ENCODE peak calls at places on chromosomes 7 and 10, in four cellular contexts. K, G, R and Q are unnamed samples.

GRCh38 chr7:33905389-33906032 is at the start of gene BMPER:
- DNase-seq in R (peak), K (peak), G (peak), Q (peak)

GRCh38 chr10:65952086-65952485 is 973.8 kb upstream of the LRRTM3 start:
- DNase-seq in R (no peak), G (no peak), K (no peak), Q (no peak)

GRCh38 chr10:22750131-22750530 is 35.8 kb upstream of the PIP4K2A start:
- DNase-seq in G (no peak), R (peak), K (no peak), Q (no peak)

GRCh38 chr7:112452102-112452888 is 2.0 kb downstream of the IFRD1 start:
- DNase-seq in G (peak), K (peak), R (peak), Q (peak)

GRCh38 chr7:158541330-158542010 is 46.2 kb downstream of the PTPRN2 start:
- DNase-seq in G (no peak), K (no peak), R (no peak), Q (no peak)

GRCh38 chr7:12370249-12370648 is 33.4 kb downstream of the VWDE start:
- DNase-seq in G (no peak), R (no peak), K (no peak), Q (no peak)

GRCh38 chr7:111083423-111083822 is 7.5 kb upstream of the LRRN3 start:
- DNase-seq in G (peak), K (no peak), R (peak), Q (no peak)

GRCh38 chr10:49139866-49140195 is 6.0 kb upstream of the FAM170B start:
- DNase-seq in R (peak), G (peak), K (no peak), Q (no peak)

GRCh38 chr7:48875300-48875916 is 48.9 kb upstream of the CDC14C start:
- DNase-seq in R (no peak), G (no peak), K (peak), Q (peak)

GRCh38 chr10:129761981-129762956 is 201.8 kb downstream of the EBF3 start:
- DNase-seq in G (no peak), K (peak), R (no peak), Q (peak)

GRCh38 chr10:11104772-11105675 is 87.4 kb downstream of the CELF2 start:
- DNase-seq in G (no peak), K (no peak), R (no peak), Q (no peak)

GRCh38 chr10:97427571-97428179 is 1.7 kb downstream of the PGAM1 start:
- DNase-seq in G (peak), R (peak), K (peak), Q (peak)

GRCh38 chr7:11748884-11749283 is 83.1 kb downstream of the THSD7A start:
- DNase-seq in K (no peak), R (no peak), G (no peak), Q (no peak)

GRCh38 chr10:6273351-6273750 is 70.6 kb downstream of the PFKFB3 start:
- DNase-seq in G (no peak), R (no peak), K (no peak), Q (no peak)

GRCh38 chr7:142455392-142455791 is 197.5 kb upstream of the PRSS58 start:
- DNase-seq in G (no peak), R (no peak), K (no peak), Q (no peak)

GRCh38 chr7:128459394-128459878 is 3.8 kb downstream of the HILPDA start:
- DNase-seq in R (peak), K (peak), G (peak), Q (peak)

GRCh38 chr10:75408911-75409885 is 7.6 kb upstream of the ZNF503 start:
- DNase-seq in G (peak), R (no peak), K (peak), Q (no peak)

GRCh38 chr10:110420401-110421193 is 77.1 kb upstream of the DUSP5 start:
- DNase-seq in K (no peak), R (peak), G (peak), Q (no peak)

GRCh38 chr10:71459513-71459912 is 62.8 kb downstream of the CDH23 start:
- DNase-seq in G (no peak), R (no peak), K (peak), Q (no peak)

GRCh38 chr7:47333959-47334358 is 248.0 kb downstream of the TNS3 start:
- DNase-seq in K (no peak), G (no peak), R (no peak), Q (no peak)

GRCh38 chr10:43407148-43407575 is 1.8 kb downstream of the HNRNPF start:
- DNase-seq in G (peak), R (peak), K (no peak), Q (no peak)

GRCh38 chr7:5421626-5422323 is 1.9 kb downstream of the TNRC18 start:
- DNase-seq in R (peak), K (no peak), G (peak), Q (no peak)

GRCh38 chr10:18683427-18683826 is 24.2 kb downstream of the ARL5B start:
- DNase-seq in R (peak), K (no peak), G (peak), Q (no peak)

DNA sequence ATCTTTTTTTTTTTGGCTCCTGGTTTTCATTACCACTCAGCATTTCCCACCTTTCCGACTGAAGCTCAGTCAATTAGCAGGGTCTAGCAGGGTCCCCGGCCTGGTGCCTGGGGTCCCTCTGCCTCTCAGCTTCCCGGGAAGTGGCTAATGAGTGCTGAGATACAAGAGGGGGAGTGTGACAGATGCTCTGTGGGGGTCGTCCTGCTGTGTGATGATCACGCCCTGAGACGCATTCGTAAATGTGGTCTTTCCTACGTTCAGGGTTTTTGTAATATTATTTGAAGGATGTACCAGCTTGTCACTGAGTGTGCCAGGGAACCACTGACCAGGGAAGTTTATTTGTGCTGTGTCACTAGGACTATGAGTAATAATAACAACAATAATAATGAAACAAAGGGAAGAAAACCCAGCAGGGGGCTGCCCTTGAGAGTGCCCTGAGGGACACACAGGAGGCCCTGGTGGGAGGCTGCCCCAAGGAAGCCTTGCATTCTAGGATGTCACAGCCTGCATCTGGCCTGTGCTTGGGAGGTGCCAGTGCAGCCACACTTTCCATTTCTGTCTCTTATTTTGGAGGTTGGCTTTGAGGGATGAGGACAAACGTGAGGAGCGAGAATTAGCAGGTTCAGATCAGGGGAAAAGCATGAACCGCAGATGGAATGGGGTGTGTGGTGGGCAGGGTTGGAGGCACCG is 337.7 kb downstream of the ADARB2 start:
- DNase-seq in K (no peak), R (no peak), G (no peak), Q (no peak)
- H4K91ac ChIP-seq in K (no peak), R (no peak), G (no peak), Q (peak)

DNA sequence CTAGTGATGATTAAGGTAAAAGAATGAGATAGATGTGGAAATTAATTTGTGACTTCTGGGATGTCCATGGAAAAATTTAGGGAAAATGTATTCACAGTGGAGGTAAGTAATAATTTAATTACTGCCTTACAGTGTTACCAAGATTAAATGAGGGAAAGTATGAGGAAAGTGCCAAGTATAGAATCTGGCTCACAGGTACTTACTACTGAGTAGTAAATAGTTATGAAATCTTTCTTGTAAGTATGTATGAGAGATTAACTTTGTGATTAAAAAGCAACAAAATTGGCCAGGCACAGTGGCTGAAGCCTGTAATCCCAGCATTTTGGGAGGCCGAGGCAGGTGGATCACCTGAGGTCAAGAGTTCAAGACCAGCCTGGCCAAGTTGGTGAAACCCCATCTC is 42.1 kb downstream of the RSBN1L start:
- DNase-seq in G (no peak), K (no peak), R (no peak), Q (no peak)
- H4K91ac ChIP-seq in G (no peak), K (no peak), R (no peak), Q (no peak)

DNA sequence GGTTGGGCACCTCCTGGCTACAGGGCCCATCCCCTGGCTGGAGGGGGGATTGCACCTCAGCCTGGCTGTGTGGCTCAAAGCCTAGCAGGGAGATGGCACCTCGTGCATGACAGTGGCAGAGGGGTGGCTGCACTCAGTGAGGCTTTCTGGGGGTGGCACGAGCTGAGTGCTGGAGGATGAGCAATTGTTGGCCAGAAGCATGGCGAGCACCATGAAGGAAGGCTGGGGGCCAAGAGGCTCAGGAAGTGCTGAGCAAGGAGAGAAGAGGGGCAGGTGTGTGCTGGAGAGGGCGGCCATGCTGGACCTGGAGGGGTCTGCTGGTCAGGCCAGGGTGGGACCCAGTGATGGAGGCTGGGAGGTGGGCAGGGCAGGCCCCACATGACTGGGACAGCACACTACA is 65.4 kb downstream of the TCERG1L start:
- DNase-seq in R (no peak), K (no peak), G (no peak), Q (no peak)
- H4K91ac ChIP-seq in R (no peak), K (no peak), G (no peak), Q (no peak)

DNA sequence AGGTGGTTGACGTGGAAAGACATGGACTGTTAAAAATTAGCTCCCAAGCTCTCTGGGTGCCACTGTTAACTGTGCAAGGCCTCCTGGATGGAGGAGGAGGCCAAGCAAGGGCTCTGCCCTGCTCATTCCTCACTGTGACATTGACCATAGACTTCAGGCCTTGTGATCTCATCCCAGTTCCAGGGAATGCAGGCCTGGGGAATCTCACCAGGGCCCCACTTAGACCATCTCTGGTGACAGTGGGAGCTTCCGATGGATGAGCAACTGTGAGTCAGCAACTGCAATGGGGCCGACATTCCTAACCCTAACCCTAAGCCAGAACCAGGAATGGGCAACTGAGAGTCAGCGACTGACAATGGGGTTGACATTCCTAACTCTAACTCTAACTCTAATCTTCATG is 50.4 kb upstream of the MSMB start:
- DNase-seq in K (no peak), R (peak), G (peak), Q (no peak)
- H4K91ac ChIP-seq in K (no peak), R (no peak), G (no peak), Q (no peak)

DNA sequence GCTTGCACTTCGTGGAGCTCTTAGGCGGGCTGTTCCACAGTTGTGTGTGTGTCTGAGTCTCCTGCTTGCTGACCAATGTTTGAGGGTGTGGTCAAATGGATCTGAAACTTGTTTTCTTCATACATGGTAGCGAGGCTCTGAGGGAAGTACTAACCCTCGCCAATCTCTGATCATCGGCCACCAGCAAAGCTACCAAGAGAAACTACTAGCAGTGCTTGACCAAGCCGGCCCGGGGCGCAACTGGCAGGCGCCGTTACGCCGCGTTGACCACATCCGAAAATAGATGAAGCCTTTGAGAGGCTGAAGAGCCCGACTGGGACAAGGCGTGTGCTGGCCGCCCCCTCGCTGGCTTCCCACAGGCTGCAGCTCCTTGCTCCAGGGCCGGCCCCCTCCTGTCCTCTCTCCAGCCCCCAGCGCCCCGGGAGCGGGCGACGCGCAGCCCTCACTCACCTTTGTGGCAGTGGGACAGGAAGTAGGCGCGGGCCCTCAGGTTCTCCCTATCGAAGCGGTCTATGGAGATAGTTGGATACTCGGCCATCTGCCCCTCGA is 370 bp downstream of the DCLRE1C start:
- DNase-seq in K (no peak), G (peak), R (peak), Q (no peak)
- H4K91ac ChIP-seq in K (no peak), G (no peak), R (peak), Q (no peak)